ENCODE peak calls at places on chromosome 19, in nine cellular contexts. D is activated T-helper 1 cell treated with anti-CD3 and anti-CD28 coated beads, Interleukin-2, amount 50 U/mL, for 16 hours; T is stimulated activated CD4-positive, alpha-beta T cell treated with anti-CD3 and anti-CD28 coated beads, TNF-alpha, amount 100 ng/mL, for 1 hour; B is H54; Q is NCI-H146; S is omental fat pad; Y is NCI-H1417; W is SK-MEL-5; V is endodermal cell. N is an unnamed sample.

GRCh38 chr19:55212447-55212846 is 3.1 kb upstream of the PTPRH start:
- DNase-seq in D (no peak), V (peak), B (no peak), W (peak), Y (no peak), S (no peak), T (no peak), Q (no peak), N (peak)

GRCh38 chr19:41112728-41113290 is 1.4 kb upstream of the CYP2F1 start:
- DNase-seq in D (no peak), Q (no peak), V (no peak), T (no peak), B (no peak), W (no peak), S (no peak), Y (no peak), N (no peak)

GRCh38 chr19:49536921-49537462 is 9.2 kb downstream of the RCN3 start:
- DNase-seq in S (no peak), W (no peak), V (no peak), T (no peak), D (no peak), Q (no peak), B (no peak), Y (no peak), N (no peak)

GRCh38 chr19:54201980-54202379 is 1.3 kb downstream of the RPS9 start:
- DNase-seq in Q (no peak), V (no peak), B (no peak), T (no peak), S (no peak), W (no peak), Y (no peak), D (no peak), N (no peak)

GRCh38 chr19:1119475-1120217 is 15.9 kb downstream of the GPX4 start:
- DNase-seq in S (no peak), V (no peak), B (no peak), W (no peak), T (no peak), D (no peak), Q (no peak), Y (no peak), N (no peak)

GRCh38 chr19:345320-345879 is 804 bp upstream of the MIER2 start:
- DNase-seq in Q (no peak), B (no peak), D (no peak), T (no peak), V (no peak), Y (no peak), W (no peak), S (no peak), N (no peak)

GRCh38 chr19:9711815-9712214 is 36.9 kb upstream of the ZNF562 start:
- DNase-seq in V (no peak), Y (no peak), Q (no peak), B (no peak), S (no peak), W (no peak), D (no peak), T (no peak), N (no peak)

GRCh38 chr19:56114051-56114694 is 6.9 kb downstream of the ZNF787 start:
- DNase-seq in Q (no peak), D (no peak), Y (no peak), T (no peak), V (peak), S (no peak), W (no peak), B (no peak), N (no peak)

GRCh38 chr19:50273821-50274220 is 55.4 kb downstream of the KCNC3 start:
- DNase-seq in Y (no peak), W (no peak), S (no peak), T (no peak), Q (no peak), D (no peak), B (no peak), V (no peak), N (no peak)

GRCh38 chr19:9828551-9829063 is 889 bp downstream of the UBL5 start:
- DNase-seq in Q (no peak), V (no peak), S (no peak), T (no peak), W (no peak), D (no peak), Y (no peak), B (no peak), N (no peak)

GRCh38 chr19:14168993-14169392 is 32.6 kb upstream of the ASF1B start:
- DNase-seq in D (no peak), B (no peak), Q (no peak), Y (no peak), S (no peak), W (no peak), T (no peak), V (no peak), N (no peak)

GRCh38 chr19:8028951-8029491 is 23.5 kb upstream of the CCL25 start:
- DNase-seq in Y (no peak), D (no peak), W (no peak), B (no peak), V (peak), T (no peak), Q (no peak), S (no peak), N (peak)

GRCh38 chr19:38527466-38528136 is 90.2 kb downstream of the MAP4K1 start:
- DNase-seq in S (no peak), B (no peak), Y (no peak), D (no peak), W (peak), Q (no peak), V (peak), T (no peak), N (no peak)

GRCh38 chr19:44741841-44742352 is 6.6 kb upstream of the BCL3 start:
- DNase-seq in S (peak), D (no peak), V (peak), Y (no peak), W (peak), Q (no peak), B (peak), T (no peak), N (peak)

GRCh38 chr19:1747285-1748114 is 5.8 kb upstream of the ONECUT3 start:
- DNase-seq in W (no peak), T (peak), Y (no peak), V (peak), Q (no peak), D (no peak), B (peak), S (no peak), N (no peak)

GRCh38 chr19:28948531-28948930 is 264.4 kb downstream of the UQCRFS1 start:
- DNase-seq in D (no peak), T (no peak), Q (no peak), W (no peak), V (peak), Y (no peak), B (no peak), S (no peak), N (no peak)

GRCh38 chr19:29263305-29264080 is 50.5 kb upstream of the UQCRFS1 start:
- DNase-seq in S (peak), V (peak), B (peak), Y (peak), D (peak), T (no peak), W (peak), Q (peak), N (peak)

GRCh38 chr19:16529466-16530144 is 12.6 kb downstream of the CHERP start:
- DNase-seq in S (no peak), T (no peak), D (no peak), Y (no peak), B (no peak), Q (no peak), W (no peak), V (no peak), N (no peak)

GRCh38 chr19:58182577-58182988 is 278 bp upstream of the ZNF274 start:
- DNase-seq in D (peak), Y (peak), Q (no peak), W (no peak), B (peak), S (no peak), T (peak), V (no peak), N (no peak)

GRCh38 chr19:34317311-34317927 is 47.6 kb upstream of the GPI start:
- DNase-seq in D (no peak), T (no peak), B (no peak), V (no peak), Q (peak), Y (no peak), S (no peak), W (no peak), N (peak)

GRCh38 chr19:33374406-33374703 is 846 bp downstream of the CEBPG start:
- DNase-seq in B (no peak), D (no peak), S (no peak), W (no peak), Y (peak), V (no peak), Q (peak), T (no peak), N (peak)

N was measured in G401.